ENCODE peak calls at places on chromosomes 3 and 15, in five cellular contexts. X is aorta; V is adrenal gland; H is heart left ventricle; Y is CD4-positive, alpha-beta memory T cell. J is an unnamed sample. For H3K36me3, the result is how much of the 10 kb centered on the place peaks cover.

GRCh38 chr15:31465083-31465955 is 138.7 kb downstream of the KLF13 start:
- DNase-seq in Y (no peak), V (no peak), H (no peak), X (no peak), J (peak)

GRCh38 chr3:186807231-186807630 is 949 bp upstream of the RFC4 start:
- DNase-seq in H (no peak), X (no peak), Y (no peak), V (no peak), J (no peak)

GRCh38 chr3:183937601-183938286 is 53.1 kb upstream of the PARL start:
- DNase-seq in X (no peak), V (no peak), H (no peak), Y (no peak), J (no peak)

GRCh38 chr3:59658236-59658635 is 608.4 kb upstream of the CFAP20DC start:
- DNase-seq in H (no peak), V (no peak), Y (no peak), X (no peak), J (no peak)

GRCh38 chr15:72009207-72009606 is 108.7 kb downstream of the MYO9A start:
- DNase-seq in H (no peak), Y (no peak), V (no peak), X (no peak), J (no peak)

GRCh38 chr15:40766906-40767837 is 2.6 kb upstream of the C15orf62 start:
- DNase-seq in V (peak), Y (no peak), X (no peak), H (no peak), J (no peak)

GRCh38 chr15:90062023-90062728 is 40.1 kb downstream of the IDH2 start:
- DNase-seq in V (no peak), Y (peak), H (peak), X (no peak), J (no peak)

GRCh38 chr3:26264708-26265107 is 357.9 kb upstream of the LRRC3B start:
- DNase-seq in Y (no peak), V (no peak), H (no peak), X (no peak), J (no peak)

GRCh38 chr15:93180656-93181055 is 91.6 kb upstream of the RGMA start:
- DNase-seq in H (no peak), X (no peak), V (no peak), Y (no peak), J (no peak)

GRCh38 chr3:174907027-174907426 is 47.9 kb downstream of the NAALADL2 start:
- DNase-seq in X (no peak), V (no peak), H (no peak), Y (no peak), J (no peak)

GRCh38 chr3:32374788-32375595 is 16.7 kb upstream of the CMTM7 start:
- DNase-seq in X (no peak), H (peak), Y (peak), V (peak), J (peak)

GRCh38 chr15:70447927-70448698 is 315.2 kb downstream of the UACA start:
- DNase-seq in Y (peak), V (no peak), X (no peak), H (peak), J (no peak)

GRCh38 chr15:40092416-40093223 is 16.1 kb downstream of the BMF start:
- DNase-seq in V (peak), X (no peak), H (peak), Y (no peak), J (peak)

GRCh38 chr15:65484876-65485275 is 32.6 kb downstream of the DPP8 start:
- DNase-seq in V (no peak), Y (no peak), X (no peak), H (no peak), J (no peak)

GRCh38 chr15:90351479-90352108 is 490 bp upstream of the ZNF774 start:
- DNase-seq in H (no peak), X (no peak), V (no peak), Y (no peak), J (no peak)

GRCh38 chr3:173913985-173914421 is 516.5 kb downstream of the NLGN1 start:
- DNase-seq in V (no peak), X (no peak), H (no peak), Y (no peak), J (no peak)

GRCh38 chr3:136122006-136122405 is 74.1 kb downstream of the MSL2 start:
- DNase-seq in H (no peak), Y (no peak), X (no peak), V (no peak), J (no peak)

GRCh38 chr3:10286596-10287295 is 6.0 kb downstream of the GHRL start:
- DNase-seq in H (peak), V (peak), Y (peak), X (no peak), J (peak)

GRCh38 chr3:129593595-129594339 is 12.7 kb downstream of the PLXND1 start:
- DNase-seq in H (no peak), V (no peak), Y (peak), X (no peak), J (no peak)

GRCh38 chr3:186261638-186262037 is 100.4 kb downstream of the DGKG start:
- DNase-seq in H (no peak), V (no peak), X (no peak), Y (no peak), J (no peak)

GRCh38 chr3:39757312-39757711 is 52.1 kb upstream of the MYRIP start:
- DNase-seq in Y (no peak), X (no peak), V (no peak), H (no peak), J (no peak)

GRCh38 chr3:178341636-178342035 is 194.6 kb upstream of the KCNMB2 start:
- DNase-seq in H (no peak), V (no peak), Y (no peak), X (no peak), J (no peak)

GRCh38 chr15:88454867-88455810 is 12.0 kb downstream of the MRPL46 start:
- DNase-seq in V (peak), Y (peak), H (peak), X (no peak), J (no peak)

GRCh38 chr3:17330660-17331059 is 411.8 kb downstream of the TBC1D5 start:
- DNase-seq in V (no peak), X (no peak), Y (no peak), H (no peak), J (no peak)

GRCh38 chr15:71743861-71744382 is 66.4 kb upstream of the NR2E3 start:
- DNase-seq in H (peak), X (no peak), Y (peak), V (peak), J (peak)

GRCh38 chr3:150765949-150766720 is 3.2 kb upstream of the SIAH2 start:
- DNase-seq in H (no peak), Y (no peak), X (no peak), V (no peak), J (no peak)

GRCh38 chr15:75230016-75230343 is 28.2 kb upstream of the GOLGA6C start:
- DNase-seq in X (no peak), V (no peak), H (no peak), Y (no peak), J (no peak)

GRCh38 chr15:31262143-31262530 is 64.5 kb upstream of the KLF13 start:
- DNase-seq in X (no peak), V (no peak), H (no peak), Y (no peak), J (peak)

GRCh38 chr15:88312941-88313579 is 56.5 kb upstream of the NTRK3 start:
- DNase-seq in V (no peak), X (no peak), Y (no peak), H (no peak), J (no peak)

GRCh38 chr15:25342629-25343028 is 96.2 kb downstream of the UBE3A start:
- DNase-seq in X (no peak), V (no peak), Y (no peak), H (no peak), J (no peak)

GRCh38 chr15:25410649-25411048 is 28.2 kb downstream of the UBE3A start:
- DNase-seq in X (no peak), Y (no peak), V (no peak), H (no peak), J (no peak)

GRCh38 chr15:87215100-87215499 is 1041.4 kb downstream of the NTRK3 start:
- DNase-seq in H (no peak), V (no peak), X (no peak), Y (no peak), J (no peak)

GRCh38 chr3:37259291-37259690 is 84.9 kb upstream of the LRRFIP2 start:
- DNase-seq in Y (no peak), V (no peak), X (no peak), H (no peak), J (no peak)
- H3K36me3 ChIP-seq in Y (under half), V (under half), X (under half), H (under half), J (under half)

DNA sequence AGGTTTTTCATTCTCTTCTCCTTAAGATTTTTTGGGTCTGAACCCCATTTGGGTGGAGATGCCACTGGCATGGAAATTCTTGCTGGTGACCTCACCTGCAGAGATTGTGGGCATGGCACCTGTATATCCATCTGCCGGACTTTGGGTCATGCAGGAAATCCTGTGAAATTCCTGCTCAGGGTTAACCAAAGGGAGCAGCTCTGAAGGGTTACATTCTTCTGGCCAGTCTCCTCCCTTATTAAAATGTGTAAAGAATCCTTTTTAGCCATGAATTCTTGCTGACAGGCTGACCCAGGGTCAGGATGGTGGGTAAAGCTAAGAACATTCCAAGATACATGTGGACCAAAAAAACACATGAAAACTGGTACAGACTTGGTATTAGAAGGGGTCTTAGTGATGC is 27.4 kb downstream of the ARHGEF26 start:
- DNase-seq in Y (no peak), X (no peak), H (no peak), V (no peak), J (no peak)
- H3K36me3 ChIP-seq in Y (under half), X (under half), H (under half), V (under half), J (under half)

GRCh38 chr3:141373232-141373631 is 4.9 kb downstream of the ZBTB38 start:
- DNase-seq in V (no peak), X (no peak), H (no peak), Y (no peak), J (no peak)

GRCh38 chr3:141378556-141378955 is 10.3 kb downstream of the ZBTB38 start:
- DNase-seq in Y (no peak), X (no peak), V (no peak), H (no peak), J (no peak)

GRCh38 chr3:141373768-141374526 is 5.6 kb downstream of the ZBTB38 start:
- DNase-seq in Y (no peak), X (no peak), H (no peak), V (no peak), J (no peak)

GRCh38 chr3:141377377-141377776 is 9.1 kb downstream of the ZBTB38 start:
- DNase-seq in H (no peak), V (no peak), Y (no peak), X (no peak), J (no peak)

GRCh38 chr3:141375381-141376301 is 7.3 kb downstream of the ZBTB38 start:
- DNase-seq in H (no peak), X (no peak), Y (no peak), V (no peak), J (no peak)
- H3K36me3 ChIP-seq in H (half or more), X (under half), Y (under half), V (under half), J (under half)

DNA sequence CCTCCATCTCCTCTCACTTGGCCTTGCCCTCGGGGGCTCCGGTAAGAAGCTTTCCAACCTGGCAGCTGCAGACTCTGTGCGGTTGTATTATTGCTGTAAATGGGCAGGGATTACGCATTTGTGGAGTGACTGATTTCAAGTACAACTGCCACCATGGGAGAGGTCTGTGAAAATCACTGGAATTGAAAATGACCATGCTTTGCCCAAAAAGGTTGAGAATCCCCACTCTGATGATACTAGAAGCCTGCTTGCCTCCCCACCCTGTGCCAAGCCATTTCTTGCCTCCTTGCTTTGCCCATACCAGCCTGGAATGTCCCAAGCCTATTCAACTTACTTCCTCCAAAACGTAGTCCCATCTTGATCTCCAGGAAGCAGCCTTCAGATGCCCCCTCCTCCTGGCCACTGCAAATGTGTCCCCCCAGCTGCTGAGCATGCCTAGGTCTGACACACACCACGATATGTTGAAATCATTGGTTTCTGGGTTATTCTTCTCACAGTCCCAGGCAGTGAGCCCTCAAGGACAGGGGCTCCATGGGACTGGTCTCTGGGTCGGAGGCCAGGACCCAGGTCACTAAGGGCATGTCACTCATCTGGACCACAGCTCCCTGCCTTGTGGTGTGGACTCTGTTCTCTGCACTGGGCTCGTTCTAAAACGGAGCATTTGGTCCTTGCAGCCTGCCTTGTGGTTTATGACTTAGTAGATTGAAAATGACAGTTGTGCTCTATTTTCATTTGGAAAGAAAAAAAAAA is 42.9 kb downstream of the SMAD3 start:
- DNase-seq in V (no peak), H (no peak), X (peak), Y (no peak), J (no peak)
- H3K36me3 ChIP-seq in V (under half), H (under half), X (under half), Y (under half), J (under half)

DNA sequence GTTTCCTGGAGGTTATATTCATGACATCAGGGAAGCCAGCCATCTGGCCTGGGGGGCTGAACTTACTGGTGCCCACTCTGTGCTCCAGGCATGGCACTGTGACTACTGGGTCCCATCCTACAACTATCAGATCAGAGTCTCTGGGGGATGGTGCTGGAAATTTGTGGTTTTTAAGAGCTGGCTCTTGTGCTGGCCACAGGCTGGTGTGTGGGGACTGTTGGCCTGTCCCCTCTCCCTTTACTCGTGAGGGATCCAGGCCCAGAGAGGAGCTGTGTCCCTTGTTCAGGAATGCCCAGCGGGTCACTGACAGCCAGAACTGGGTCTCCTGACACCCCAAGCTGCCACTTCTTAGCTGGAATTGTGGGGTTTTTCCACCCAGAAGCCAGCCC is 44.5 kb upstream of the SEC22A start:
- DNase-seq in V (no peak), X (no peak), H (no peak), Y (no peak), J (no peak)
- H3K36me3 ChIP-seq in V (half or more), X (under half), H (under half), Y (under half), J (half or more)

GRCh38 chr15:81567924-81568323 is 193.9 kb upstream of the TMC3 start:
- DNase-seq in X (no peak), Y (no peak), V (no peak), H (no peak), J (no peak)
- H3K36me3 ChIP-seq in X (under half), Y (under half), V (under half), H (under half), J (under half)

DNA sequence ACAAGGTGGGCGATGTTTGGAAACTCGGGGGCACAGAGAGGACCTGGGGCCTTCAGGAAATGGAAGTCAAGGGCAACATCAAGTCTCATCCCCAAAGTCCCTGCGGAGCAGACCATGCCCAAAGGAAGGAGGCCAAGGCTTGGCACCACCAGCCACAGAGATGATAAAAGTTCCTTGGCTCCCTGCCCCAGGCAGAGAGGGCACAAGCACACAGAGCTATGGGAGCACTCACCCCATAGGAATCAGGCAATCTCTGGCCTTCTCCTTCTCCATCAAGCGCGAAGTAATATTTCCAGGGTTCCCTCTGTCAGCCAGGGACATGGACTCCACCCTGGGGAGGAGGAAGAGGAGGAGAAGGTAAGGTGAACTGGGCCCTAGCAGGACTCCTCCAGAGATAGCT is 7.9 kb downstream of the ACAA1 start:
- DNase-seq in H (no peak), Y (no peak), X (no peak), V (peak), J (peak)
- H3K36me3 ChIP-seq in H (half or more), Y (half or more), X (under half), V (half or more), J (half or more)